ENCODE peak calls at places on chromosomes 13 and 19, in ten cellular contexts. M is endothelial cell of umbilical vein, O is sigmoid colon, R is suprapubic skin, T is GM23338, H is transverse colon, P is breast epithelium, N is HL-60, A is upper lobe of left lung, C is SK-N-SH. K is an unnamed sample.

GRCh38 chr19:39531834-39532232 is 819 bp downstream of the EID2B start:
- DNase-seq in A (no peak), R (peak), N (no peak), T (peak), M (no peak), C (no peak), P (peak), H (no peak), O (peak), K (no peak)

GRCh38 chr13:28356506-28357064 is 138.3 kb downstream of the FLT1 start:
- DNase-seq in T (no peak), P (no peak), C (no peak), A (no peak), O (no peak), R (no peak), H (no peak), M (peak), N (no peak), K (no peak)

GRCh38 chr19:2426661-2427322 is 594 bp downstream of the TIMM13 start:
- DNase-seq in C (peak), M (no peak), A (peak), N (peak), O (peak), R (no peak), H (peak), P (no peak), T (peak), K (peak)

GRCh38 chr19:35429698-35430097 is 18.4 kb upstream of the FFAR2 start:
- DNase-seq in M (no peak), P (no peak), O (no peak), C (no peak), R (no peak), N (no peak), A (no peak), H (peak), T (no peak), K (no peak)

GRCh38 chr19:55546822-55547614 is 1.7 kb upstream of the SBK3 start:
- DNase-seq in N (no peak), T (peak), P (no peak), O (peak), H (peak), A (peak), C (no peak), M (peak), R (no peak), K (no peak)

GRCh38 chr19:4519521-4520277 is 1.4 kb upstream of the PLIN4 start:
- DNase-seq in A (no peak), H (peak), R (no peak), M (no peak), N (no peak), P (no peak), O (peak), C (no peak), T (no peak), K (no peak)

GRCh38 chr19:29889702-29890101 is 52.3 kb upstream of the URI1 start:
- DNase-seq in P (no peak), O (peak), R (no peak), H (no peak), A (no peak), C (no peak), T (no peak), N (no peak), M (no peak), K (no peak)

GRCh38 chr19:2339644-2340310 is 11.3 kb downstream of the SPPL2B start:
- DNase-seq in A (no peak), C (no peak), N (no peak), R (no peak), H (no peak), P (no peak), M (no peak), O (no peak), T (no peak), K (no peak)

GRCh38 chr19:13881231-13881691 is 4.3 kb downstream of the NANOS3 start:
- DNase-seq in C (peak), T (peak), H (no peak), N (no peak), O (no peak), R (no peak), P (no peak), A (no peak), M (no peak), K (no peak)

GRCh38 chr13:21420706-21421105 is 38.4 kb downstream of the ZDHHC20 start:
- DNase-seq in A (no peak), T (no peak), M (peak), H (no peak), N (no peak), P (no peak), C (no peak), R (no peak), O (no peak), K (no peak)

GRCh38 chr19:44741841-44742352 is 6.6 kb upstream of the BCL3 start:
- DNase-seq in O (peak), C (peak), M (peak), T (no peak), R (peak), H (peak), N (peak), A (peak), P (peak), K (peak)

GRCh38 chr19:35318679-35319448 is 10.1 kb upstream of the CD22 start:
- DNase-seq in H (peak), O (peak), T (no peak), M (peak), R (no peak), A (peak), N (peak), P (peak), C (no peak), K (peak)

GRCh38 chr19:29387586-29387985 is 138.2 kb upstream of the VSTM2B start:
- DNase-seq in O (no peak), N (no peak), H (no peak), R (no peak), A (no peak), M (no peak), C (no peak), P (no peak), T (no peak), K (no peak)

GRCh38 chr19:1408300-1409203 is 1.2 kb downstream of the DAZAP1 start:
- DNase-seq in C (peak), N (peak), H (peak), P (no peak), R (no peak), O (peak), M (peak), A (peak), T (peak), K (peak)

GRCh38 chr19:14496849-14497346 is 971 bp upstream of the GIPC1 start:
- DNase-seq in C (no peak), P (no peak), R (no peak), O (no peak), A (peak), M (no peak), H (no peak), T (no peak), N (no peak), K (no peak)

GRCh38 chr13:39840201-39840600 is 184.7 kb downstream of the COG6 start:
- DNase-seq in P (no peak), O (no peak), H (no peak), M (no peak), T (no peak), A (no peak), N (no peak), R (no peak), C (no peak), K (no peak)

GRCh38 chr19:39237200-39238184 is 7.3 kb downstream of the IFNL3 start:
- DNase-seq in M (no peak), A (peak), O (no peak), C (no peak), R (no peak), P (peak), T (peak), N (peak), H (peak), K (peak)

GRCh38 chr19:8304841-8305621 is 3.1 kb downstream of the CD320 start:
- DNase-seq in P (peak), T (peak), R (peak), M (no peak), H (peak), N (peak), A (peak), O (peak), C (peak), K (peak)

GRCh38 chr19:35592226-35592625 is 6.3 kb downstream of the PMIS2 start:
- DNase-seq in M (peak), R (no peak), A (no peak), P (no peak), T (peak), H (no peak), N (peak), C (peak), O (no peak), K (no peak)

GRCh38 chr19:4181053-4181508 is 1.3 kb downstream of the SIRT6 start:
- DNase-seq in C (no peak), N (peak), P (no peak), O (no peak), T (no peak), A (no peak), R (no peak), M (no peak), H (peak), K (no peak)

GRCh38 chr13:44471686-44472085 is 98.1 kb downstream of the SERP2 start:
- DNase-seq in A (no peak), T (no peak), P (no peak), M (peak), O (no peak), C (no peak), N (no peak), H (no peak), R (no peak), K (no peak)

GRCh38 chr13:107545946-107546502 is 669.3 kb downstream of the LIG4 start:
- DNase-seq in C (no peak), R (no peak), H (no peak), P (no peak), A (no peak), T (no peak), M (no peak), N (no peak), O (no peak), K (no peak)

GRCh38 chr19:10431943-10432735 is 11.8 kb downstream of the PDE4A start:
- DNase-seq in M (no peak), H (peak), P (no peak), R (peak), N (no peak), C (peak), A (peak), T (peak), O (peak), K (peak)

GRCh38 chr13:39129253-39129652 is 91.0 kb downstream of the NHLRC3 start:
- DNase-seq in M (no peak), O (no peak), P (no peak), C (no peak), H (no peak), R (no peak), N (no peak), A (no peak), T (no peak), K (no peak)

GRCh38 chr19:43675269-43675879 is 5.4 kb upstream of the PLAUR start:
- DNase-seq in M (peak), C (no peak), T (peak), A (peak), N (no peak), H (peak), P (peak), O (no peak), R (peak), K (no peak)

GRCh38 chr13:36282818-36283432 is 14.7 kb downstream of the CCDC169 start:
- DNase-seq in C (peak), R (no peak), N (no peak), P (no peak), M (peak), H (no peak), T (peak), O (no peak), A (no peak), K (no peak)

GRCh38 chr19:18379803-18380747 is 5.9 kb upstream of the GDF15 start:
- DNase-seq in C (no peak), O (peak), P (peak), R (peak), H (peak), A (peak), N (peak), M (no peak), T (peak), K (peak)

GRCh38 chr19:2994588-2995131 is 17.3 kb downstream of the TLE6 start:
- DNase-seq in H (no peak), C (no peak), N (no peak), A (no peak), O (no peak), T (no peak), R (no peak), P (no peak), M (no peak), K (no peak)

GRCh38 chr13:62702502-62702901 is 1286.9 kb upstream of the PCDH20 start:
- DNase-seq in N (no peak), M (no peak), C (peak), R (no peak), P (no peak), H (no peak), A (no peak), O (no peak), T (no peak), K (no peak)

GRCh38 chr19:35901854-35902661 is at the start of gene HCST:
- DNase-seq in O (no peak), H (peak), A (no peak), M (no peak), P (no peak), C (no peak), T (no peak), R (no peak), N (peak), K (peak)

GRCh38 chr13:44927953-44928352 is 61.3 kb downstream of the NUFIP1 start:
- DNase-seq in R (no peak), O (no peak), T (no peak), M (no peak), P (no peak), A (no peak), C (no peak), H (no peak), N (no peak), K (no peak)

DNA sequence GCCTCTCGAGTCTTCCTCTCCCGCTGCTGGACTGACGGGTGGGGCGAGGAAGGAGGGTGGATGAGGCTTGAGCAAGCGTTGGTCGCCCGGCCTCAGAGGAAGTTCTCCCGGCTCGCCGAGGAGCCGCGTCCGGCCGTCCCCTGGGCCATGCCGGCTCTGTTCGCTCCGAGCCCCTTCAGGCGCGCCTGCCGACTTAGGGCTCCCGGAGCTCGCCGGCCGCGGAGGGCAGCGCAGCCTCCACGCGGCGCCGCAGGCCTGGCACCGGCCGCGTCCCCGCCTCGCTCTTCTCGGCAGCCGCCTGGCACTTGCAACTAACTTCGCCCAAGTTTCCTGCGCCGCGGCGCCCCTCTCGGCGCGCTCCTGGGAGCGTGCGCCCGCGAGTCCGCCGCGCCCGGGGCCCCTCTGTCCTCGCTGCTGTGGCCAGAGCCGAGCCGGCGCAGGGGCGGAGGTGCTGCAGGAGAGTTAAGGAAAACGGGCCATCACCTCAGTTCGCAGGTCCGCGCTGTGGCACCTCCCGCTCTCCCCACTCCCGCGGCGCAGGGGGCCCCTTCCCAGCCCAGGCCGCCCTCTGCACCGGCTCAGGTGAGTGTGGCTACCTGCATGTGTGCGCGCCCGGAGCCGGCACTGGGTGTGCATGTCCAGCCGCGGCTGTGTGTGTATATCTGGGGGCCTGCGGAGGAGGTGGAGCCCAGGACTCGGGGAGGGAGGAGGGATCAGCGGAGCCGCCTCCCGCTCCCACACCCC is 639 bp upstream of the SOX21 start:
- DNase-seq in N (peak), C (peak), T (peak), A (no peak), O (peak), H (no peak), P (no peak), R (no peak), M (peak), K (no peak)
- TF ChIP-seq POLR2AphosphoS5 in N (no peak), C (no peak), T (peak), A (no peak), O (no peak), H (no peak), P (no peak), R (no peak), M (no peak), K (peak)

GRCh38 chr19:38203197-38203596 is 20.8 kb downstream of the DPF1 start:
- DNase-seq in C (no peak), A (no peak), H (no peak), O (no peak), P (no peak), M (no peak), N (no peak), T (no peak), R (no peak), K (no peak)
- H3K27ac ChIP-seq in C (no peak), A (no peak), H (no peak), O (no peak), P (no peak), M (no peak), N (no peak), T (no peak), R (no peak), K (no peak)

DNA sequence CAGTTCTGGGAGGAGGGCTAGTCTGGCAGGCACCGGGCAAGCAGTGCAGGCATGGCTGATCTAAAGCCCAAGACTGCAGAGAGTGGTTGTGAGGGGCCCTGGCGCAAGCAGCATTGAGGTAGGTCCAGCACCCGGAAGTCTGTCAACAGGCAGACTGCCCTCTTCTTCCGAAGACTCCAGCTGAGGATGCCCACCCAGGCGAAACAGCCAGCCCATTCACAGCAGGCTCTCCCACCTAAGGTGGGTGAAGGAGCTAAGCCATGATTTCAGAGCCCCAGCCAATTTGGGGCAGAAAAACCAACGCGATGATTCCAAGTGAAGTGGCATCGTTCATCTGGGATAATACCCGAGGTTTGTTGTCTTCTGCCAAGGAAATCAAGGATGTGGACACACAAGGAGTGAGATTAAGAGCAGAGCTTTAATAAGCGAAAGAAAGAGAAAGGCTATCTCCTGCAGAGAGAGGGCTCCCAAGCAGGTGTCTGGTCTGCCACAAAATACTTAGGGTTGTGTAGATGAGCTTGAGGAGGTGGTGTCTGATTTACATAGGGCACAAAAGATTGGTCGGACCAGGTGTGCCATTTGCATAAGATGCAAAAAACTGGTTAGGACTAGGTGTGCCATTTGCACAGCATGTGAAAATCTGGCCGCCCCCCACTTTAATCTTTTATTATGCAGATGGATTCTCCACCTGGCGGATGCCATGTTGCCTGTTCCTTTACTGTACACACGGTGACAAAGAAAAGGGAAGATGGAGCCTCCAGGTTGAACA is 22.6 kb downstream of the FAM124A start:
- DNase-seq in M (no peak), H (no peak), P (no peak), N (no peak), T (peak), C (no peak), A (no peak), O (no peak), R (no peak), K (no peak)
- TF ChIP-seq POLR2AphosphoS5 in M (no peak), H (no peak), P (no peak), N (no peak), T (peak), C (no peak), A (no peak), O (no peak), R (no peak), K (no peak)

GRCh38 chr19:46408611-46409039 is 4.7 kb downstream of the CCDC8 start:
- DNase-seq in A (peak), H (peak), M (no peak), C (no peak), R (no peak), P (no peak), O (peak), N (no peak), T (no peak), K (no peak)
- H3K27ac ChIP-seq in A (no peak), H (peak), M (no peak), C (no peak), R (no peak), P (peak), O (peak), N (no peak), T (no peak), K (no peak)

DNA sequence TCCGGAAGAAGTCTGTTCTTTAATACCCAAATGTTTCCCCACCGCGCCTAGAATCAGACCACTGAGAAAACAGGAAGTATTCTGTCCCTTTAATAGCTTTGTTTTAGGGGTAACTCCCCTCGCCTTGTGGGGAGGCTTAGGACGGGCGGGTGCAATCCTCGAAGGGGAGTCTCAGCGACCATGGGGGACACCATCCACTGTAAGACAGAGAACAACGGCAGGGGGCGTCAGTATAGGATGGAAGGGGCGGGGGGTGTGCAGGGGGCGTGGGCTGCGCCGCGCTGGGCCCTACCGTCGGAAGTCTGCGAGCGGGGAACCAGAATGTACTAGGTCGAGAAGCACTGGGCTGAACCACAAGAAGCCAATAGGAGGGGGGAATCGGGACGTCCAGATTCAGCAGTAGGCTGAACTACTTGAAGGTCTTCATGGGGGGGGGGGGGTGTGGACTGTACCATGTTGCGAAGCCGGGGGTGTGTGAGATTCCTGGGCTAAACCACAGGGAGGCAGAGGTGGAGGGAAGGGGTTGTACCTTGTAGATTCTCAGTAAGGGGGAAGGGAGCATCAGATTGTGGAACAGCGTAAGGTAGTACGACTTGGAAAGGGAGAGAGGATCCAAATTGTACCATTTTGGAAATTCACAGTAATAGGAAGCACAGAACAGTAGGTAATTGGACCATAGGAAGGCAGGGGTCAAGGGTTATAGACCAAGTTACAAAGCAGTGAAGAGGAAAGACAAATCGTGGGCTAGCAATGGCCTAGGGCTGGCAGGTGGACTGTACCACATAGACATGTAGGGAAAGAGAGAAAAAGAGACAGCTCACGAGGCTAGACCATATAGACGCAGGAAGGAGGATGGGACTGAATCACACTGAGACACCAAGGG is 1.0 kb upstream of the DBP start:
- DNase-seq in T (peak), H (peak), M (peak), C (peak), O (peak), A (peak), N (peak), R (peak), P (peak), K (peak)
- TF ChIP-seq POLR2AphosphoS5 in T (no peak), H (peak), M (peak), C (peak), O (peak), A (peak), N (peak), R (no peak), P (no peak), K (peak)

GRCh38 chr13:113970810-113971470 is 2.9 kb downstream of the C13orf46 start:
- DNase-seq in T (no peak), N (no peak), O (peak), R (no peak), M (no peak), C (no peak), A (peak), H (peak), P (peak), K (peak)
- H3K27ac ChIP-seq in T (no peak), N (no peak), O (peak), R (peak), M (no peak), C (no peak), A (peak), H (peak), P (peak), K (no peak)

K was measured in spleen.